ENCODE peak calls at places on chromosomes 3 and 15, in four cellular contexts. X, C, Q and L are unnamed samples. For H3K9me3, the result is how much of the 10 kb centered on the place peaks cover.

GRCh38 chr3:72310028-72310987 is 525.4 kb upstream of the PROK2 start:
- DNase-seq in X (peak), C (no peak), Q (no peak), L (peak)

GRCh38 chr3:50157821-50158556 is 2.9 kb downstream of the SEMA3F start:
- DNase-seq in X (no peak), C (no peak), Q (no peak), L (no peak)

GRCh38 chr3:97817965-97818364 is 3.8 kb upstream of the CRYBG3 start:
- DNase-seq in X (no peak), C (no peak), Q (no peak), L (no peak)

GRCh38 chr3:10527295-10528016 is 22.1 kb upstream of the ATP2B2 start:
- DNase-seq in X (no peak), C (no peak), Q (no peak), L (peak)

GRCh38 chr3:108281670-108282069 is 14.7 kb upstream of the HHLA2 start:
- DNase-seq in X (no peak), C (no peak), Q (no peak), L (no peak)

GRCh38 chr15:42063122-42063848 is 31.1 kb downstream of the PLA2G4D start:
- DNase-seq in X (no peak), C (no peak), Q (no peak), L (no peak)

GRCh38 chr15:52348056-52348745 is 52.6 kb upstream of the MYO5C start:
- DNase-seq in X (no peak), C (no peak), Q (no peak), L (no peak)

GRCh38 chr3:185176756-185177359 is 24.0 kb upstream of the C3orf70 start:
- DNase-seq in X (peak), C (no peak), Q (no peak), L (no peak)

GRCh38 chr3:186413615-186414415 is 51.8 kb upstream of the DGKG start:
- DNase-seq in X (no peak), C (peak), Q (no peak), L (peak)

GRCh38 chr3:36494461-36495109 is 114.3 kb downstream of the STAC start:
- DNase-seq in X (no peak), C (no peak), Q (no peak), L (no peak)

GRCh38 chr3:49025005-49025792 is 3.3 kb downstream of the NDUFAF3 start:
- DNase-seq in X (no peak), C (no peak), Q (no peak), L (no peak)

GRCh38 chr3:191136347-191136746 is 62.7 kb upstream of the OSTN start:
- DNase-seq in X (no peak), C (no peak), Q (no peak), L (no peak)

GRCh38 chr3:64559658-64560057 is 128.1 kb downstream of the ADAMTS9 start:
- DNase-seq in X (no peak), C (no peak), Q (no peak), L (no peak)

GRCh38 chr15:33008284-33009011 is 186.1 kb downstream of the FMN1 start:
- DNase-seq in X (no peak), C (no peak), Q (no peak), L (no peak)

GRCh38 chr3:52038227-52038626 is 18.1 kb downstream of the DUSP7 start:
- DNase-seq in X (no peak), C (no peak), Q (no peak), L (no peak)

GRCh38 chr3:194310060-194310481 is 41.1 kb downstream of the CPN2 start:
- DNase-seq in X (no peak), C (no peak), Q (no peak), L (no peak)

GRCh38 chr15:25226360-25226759 is 212.5 kb downstream of the UBE3A start:
- DNase-seq in X (no peak), C (no peak), Q (no peak), L (no peak)

GRCh38 chr15:25228261-25228660 is 210.6 kb downstream of the UBE3A start:
- DNase-seq in X (no peak), C (no peak), Q (no peak), L (no peak)

GRCh38 chr15:25220834-25221233 is 218.0 kb downstream of the UBE3A start:
- DNase-seq in X (no peak), C (no peak), Q (no peak), L (no peak)

DNA sequence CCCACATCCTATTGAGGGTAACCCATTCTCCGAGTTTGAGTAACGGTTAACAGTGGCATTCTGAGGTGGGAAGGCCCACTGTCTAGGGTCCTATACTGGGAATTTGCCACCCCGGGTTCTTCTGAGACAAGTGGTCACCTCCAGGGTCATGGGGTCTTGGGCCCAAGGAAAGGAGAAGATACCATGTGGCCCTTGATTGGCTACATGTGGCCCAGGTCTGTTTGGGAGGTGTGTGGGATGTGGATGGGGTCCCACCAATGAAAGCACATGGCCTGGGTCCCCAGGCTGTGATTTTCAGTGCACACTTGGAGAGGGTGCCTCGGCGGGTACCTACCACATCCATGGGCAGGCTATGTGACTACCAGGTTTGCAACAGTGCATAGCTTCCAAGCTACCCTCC is 214.4 kb downstream of the UBE3A start:
- DNase-seq in X (no peak), C (no peak), Q (no peak), L (no peak)
- H3K9me3 ChIP-seq in X (under half), C (under half), Q (under half), L (under half)

GRCh38 chr15:26712350-26712749 is 60.5 kb downstream of the GABRB3 start:
- DNase-seq in X (no peak), C (no peak), Q (no peak), L (no peak)
- H3K9me3 ChIP-seq in X (under half), C (under half), Q (under half), L (under half)

GRCh38 chr3:25495726-25496125 is 67.7 kb downstream of the RARB start:
- DNase-seq in X (no peak), C (no peak), Q (no peak), L (no peak)

GRCh38 chr3:25493786-25494185 is 65.7 kb downstream of the RARB start:
- DNase-seq in X (no peak), C (no peak), Q (no peak), L (no peak)

GRCh38 chr3:25497096-25497495 is 69.0 kb downstream of the RARB start:
- DNase-seq in X (no peak), C (no peak), Q (no peak), L (no peak)

GRCh38 chr3:25493246-25493645 is 65.2 kb downstream of the RARB start:
- DNase-seq in X (no peak), C (no peak), Q (no peak), L (no peak)

GRCh38 chr3:25495304-25495703 is 67.2 kb downstream of the RARB start:
- DNase-seq in X (no peak), C (no peak), Q (no peak), L (no peak)
- H3K9me3 ChIP-seq in X (under half), C (under half), Q (under half), L (under half)

DNA sequence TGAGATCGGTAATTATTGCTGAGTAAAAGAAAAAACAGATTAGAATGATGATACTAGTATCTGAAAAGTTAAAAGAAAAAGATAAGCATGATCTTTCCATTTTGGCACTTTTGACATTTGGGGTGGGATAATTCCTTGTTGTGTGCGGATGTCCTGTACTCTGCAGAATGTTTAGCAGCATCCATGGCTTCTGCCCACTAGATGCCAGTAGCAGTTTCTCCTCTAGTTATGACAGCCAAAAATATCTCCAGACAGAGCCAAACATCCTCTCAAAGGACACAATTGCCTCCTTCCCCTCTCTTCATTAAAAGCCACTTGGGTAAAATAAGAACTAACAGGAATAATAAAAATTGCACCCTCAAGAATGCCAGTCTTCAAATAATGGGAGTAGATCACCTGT is 468.8 kb upstream of the GRM7 start:
- DNase-seq in X (no peak), C (no peak), Q (no peak), L (no peak)
- H3K9me3 ChIP-seq in X (under half), C (under half), Q (under half), L (under half)

GRCh38 chr15:55518641-55519040 is 10.6 kb upstream of the DNAAF4 start:
- DNase-seq in X (no peak), C (no peak), Q (no peak), L (no peak)

GRCh38 chr15:55513125-55513524 is 5.1 kb upstream of the DNAAF4 start:
- DNase-seq in X (no peak), C (no peak), Q (no peak), L (no peak)

GRCh38 chr15:55518009-55518408 is 10.0 kb upstream of the DNAAF4 start:
- DNase-seq in X (no peak), C (no peak), Q (no peak), L (no peak)

GRCh38 chr15:55515991-55516776 is 8.2 kb upstream of the DNAAF4 start:
- DNase-seq in X (no peak), C (no peak), Q (no peak), L (no peak)

GRCh38 chr15:55514414-55514850 is 6.4 kb upstream of the DNAAF4 start:
- DNase-seq in X (peak), C (no peak), Q (no peak), L (no peak)
- H3K9me3 ChIP-seq in X (under half), C (under half), Q (under half), L (under half)

DNA sequence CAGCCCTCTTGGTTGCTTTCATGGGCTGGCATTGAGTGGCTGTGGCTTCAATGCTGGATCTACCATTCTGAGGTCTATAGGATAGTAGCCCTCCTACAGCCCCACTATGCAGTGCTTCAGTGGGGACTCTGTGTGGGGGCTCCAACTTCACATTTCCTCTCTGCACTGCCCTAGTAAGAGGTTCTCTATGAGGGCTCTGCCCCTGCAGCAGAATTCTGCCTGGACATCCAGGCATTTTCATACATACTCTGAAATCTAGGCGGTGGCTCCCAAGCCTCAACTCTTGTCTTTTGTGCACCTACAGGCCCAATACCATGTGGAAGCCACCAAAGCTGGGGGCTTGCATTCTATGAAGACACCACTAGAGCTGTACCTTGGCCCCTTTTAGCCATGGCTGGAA is 195.8 kb downstream of the IGSF11 start:
- DNase-seq in X (no peak), C (no peak), Q (no peak), L (no peak)
- H3K9me3 ChIP-seq in X (under half), C (under half), Q (under half), L (under half)

DNA sequence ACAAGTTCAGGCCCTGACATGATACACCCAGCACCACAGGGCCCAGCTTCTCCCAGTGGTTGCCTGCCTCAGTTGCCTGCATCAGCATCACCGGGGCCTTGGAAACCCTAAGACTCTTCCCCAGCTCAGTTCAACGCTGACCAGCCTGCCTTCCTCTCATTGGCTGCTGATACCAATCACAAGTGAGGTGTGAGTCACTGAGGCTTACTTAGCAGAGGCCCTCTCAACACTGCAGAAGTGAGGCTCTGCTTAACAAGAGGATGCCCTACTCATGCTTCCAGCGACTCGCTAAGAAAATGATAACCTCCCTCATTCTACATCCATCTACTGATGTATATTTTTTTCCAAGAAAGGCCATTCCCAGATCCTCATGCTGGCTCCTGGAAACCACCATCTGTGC is 151.9 kb downstream of the ADAMTS17 start:
- DNase-seq in X (no peak), C (no peak), Q (no peak), L (no peak)
- H3K9me3 ChIP-seq in X (under half), C (under half), Q (under half), L (under half)

GRCh38 chr15:25051399-25052154 is 96.8 kb downstream of the SNRPN start:
- DNase-seq in X (no peak), C (no peak), Q (no peak), L (no peak)

GRCh38 chr15:25054943-25055342 is 100.2 kb downstream of the SNRPN start:
- DNase-seq in X (no peak), C (no peak), Q (no peak), L (no peak)

GRCh38 chr15:25054329-25054728 is 99.5 kb downstream of the SNRPN start:
- DNase-seq in X (no peak), C (no peak), Q (no peak), L (no peak)

GRCh38 chr15:25052191-25052999 is 97.6 kb downstream of the SNRPN start:
- DNase-seq in X (no peak), C (no peak), Q (no peak), L (no peak)

GRCh38 chr15:25053000-25053815 is 98.4 kb downstream of the SNRPN start:
- DNase-seq in X (no peak), C (no peak), Q (no peak), L (no peak)
- H3K9me3 ChIP-seq in X (under half), C (under half), Q (half or more), L (under half)

GRCh38 chr15:34049096-34049495 is 10.1 kb upstream of the AVEN start:
- DNase-seq in X (peak), C (no peak), Q (no peak), L (no peak)
- H3K9me3 ChIP-seq in X (under half), C (under half), Q (under half), L (under half)

GRCh38 chr15:25415707-25416106 is 23.1 kb downstream of the UBE3A start:
- DNase-seq in X (no peak), C (no peak), Q (no peak), L (no peak)

GRCh38 chr15:25417604-25418003 is 21.2 kb downstream of the UBE3A start:
- DNase-seq in X (no peak), C (no peak), Q (no peak), L (no peak)

GRCh38 chr15:25416693-25417092 is 22.1 kb downstream of the UBE3A start:
- DNase-seq in X (peak), C (no peak), Q (no peak), L (no peak)

GRCh38 chr15:25418202-25418601 is 20.6 kb downstream of the UBE3A start:
- DNase-seq in X (no peak), C (no peak), Q (no peak), L (no peak)

GRCh38 chr15:25415217-25415616 is 23.6 kb downstream of the UBE3A start:
- DNase-seq in X (no peak), C (no peak), Q (no peak), L (no peak)
- H3K9me3 ChIP-seq in X (under half), C (under half), Q (under half), L (under half)